ENCODE peak calls at places on chromosomes 11 and 22, in ten cellular contexts. H is body of pancreas; B is psoas muscle; T is activated naive CD8-positive, alpha-beta T cell treated with anti-CD3 and anti-CD28 coated beads, Interleukin-2, amount 10 ng/mL, durations not matched to agents 7 days and 5 days; S is naive thymus-derived CD8-positive, alpha-beta T cell; O is stimulated activated naive CD8-positive, alpha-beta T cell treated with anti-CD3 and anti-CD28 coated beads, Interleukin-15, amount 100 ng/mL, for 72 hours; Z is activated CD8-positive, alpha-beta T cell treated with anti-CD3 and anti-CD28 coated beads, Interleukin-2, amount 10 ng/mL, durations not matched to agents 7 days and 5 days; M is Right ventricle myocardium superior; Q is pancreas; Y is Right ventricle myocardium inferior. N is an unnamed sample.

GRCh38 chr22:45906946-45907345 is 70.0 kb downstream of the WNT7B start:
- ATAC-seq in H (no peak), B (no peak), T (no peak), S (no peak), O (no peak), Z (no peak), M (no peak), Q (no peak), Y (no peak), N (no peak)

GRCh38 chr22:44990810-44991209 is 19.0 kb downstream of the PHF21B start:
- ATAC-seq in H (no peak), B (no peak), T (no peak), S (no peak), O (no peak), Z (no peak), M (no peak), Q (no peak), Y (no peak), N (no peak)

GRCh38 chr22:37763652-37764051 is 44.1 kb upstream of the GCAT start:
- ATAC-seq in H (no peak), B (no peak), T (no peak), S (no peak), O (no peak), Z (no peak), M (no peak), Q (no peak), Y (no peak), N (no peak)

GRCh38 chr11:57936050-57936418 is 87.6 kb upstream of the OR9Q1 start:
- ATAC-seq in H (no peak), B (no peak), T (no peak), S (no peak), O (no peak), Z (no peak), M (no peak), Q (no peak), Y (no peak), N (no peak)

GRCh38 chr11:2700415-2701211 is 819 bp upstream of the KCNQ1OT1 start:
- ATAC-seq in H (peak), B (peak), T (no peak), S (no peak), O (peak), Z (peak), M (peak), Q (peak), Y (peak), N (peak)

GRCh38 chr11:44034639-44035038 is 13.1 kb upstream of the ACCSL start:
- ATAC-seq in H (no peak), B (no peak), T (no peak), S (no peak), O (no peak), Z (no peak), M (no peak), Q (no peak), Y (no peak), N (no peak)

GRCh38 chr11:116890193-116890592 is 52.8 kb upstream of the APOA1 start:
- ATAC-seq in H (no peak), B (no peak), T (peak), S (peak), O (peak), Z (peak), M (no peak), Q (no peak), Y (no peak), N (no peak)

GRCh38 chr11:14414470-14415461 is 55.8 kb upstream of the RRAS2 start:
- ATAC-seq in H (no peak), B (no peak), T (peak), S (peak), O (peak), Z (peak), M (no peak), Q (no peak), Y (no peak), N (no peak)

GRCh38 chr22:37639070-37639760 is at the start of gene SH3BP1:
- ATAC-seq in H (peak), B (no peak), T (peak), S (peak), O (peak), Z (peak), M (peak), Q (peak), Y (peak), N (peak)

GRCh38 chr11:34997872-34998548 is 81.6 kb downstream of the PDHX start:
- ATAC-seq in H (peak), B (peak), T (peak), S (peak), O (no peak), Z (peak), M (no peak), Q (peak), Y (no peak), N (peak)

GRCh38 chr22:46866591-46866990 is 104.1 kb downstream of the TBC1D22A start:
- ATAC-seq in H (no peak), B (no peak), T (no peak), S (no peak), O (no peak), Z (no peak), M (no peak), Q (no peak), Y (no peak), N (peak)

GRCh38 chr22:19329454-19329853 is 37.9 kb upstream of the CLTCL1 start:
- ATAC-seq in H (no peak), B (peak), T (no peak), S (no peak), O (no peak), Z (no peak), M (no peak), Q (no peak), Y (peak), N (no peak)

GRCh38 chr11:58609723-58610122 is 12.7 kb upstream of the CNTF start:
- ATAC-seq in H (no peak), B (no peak), T (no peak), S (no peak), O (no peak), Z (no peak), M (no peak), Q (no peak), Y (no peak), N (no peak)

GRCh38 chr22:27997538-27997937 is 78.5 kb upstream of the PITPNB start:
- ATAC-seq in H (no peak), B (no peak), T (no peak), S (no peak), O (no peak), Z (no peak), M (no peak), Q (no peak), Y (no peak), N (no peak)

GRCh38 chr11:94809251-94809650 is 41.1 kb downstream of the AMOTL1 start:
- ATAC-seq in H (no peak), B (peak), T (no peak), S (no peak), O (no peak), Z (no peak), M (no peak), Q (no peak), Y (no peak), N (no peak)

GRCh38 chr11:14905104-14906033 is 13.3 kb upstream of the CYP2R1 start:
- ATAC-seq in H (peak), B (peak), T (peak), S (peak), O (peak), Z (peak), M (peak), Q (peak), Y (peak), N (peak)

GRCh38 chr11:10387209-10388083 is 67.6 kb upstream of the AMPD3 start:
- ATAC-seq in H (peak), B (peak), T (no peak), S (no peak), O (no peak), Z (no peak), M (peak), Q (no peak), Y (peak), N (peak)

GRCh38 chr11:130814440-130815073 is 101.7 kb downstream of the SNX19 start:
- ATAC-seq in H (no peak), B (no peak), T (no peak), S (no peak), O (no peak), Z (no peak), M (peak), Q (no peak), Y (no peak), N (no peak)

GRCh38 chr11:13883042-13883441 is 79.5 kb upstream of the SPON1 start:
- ATAC-seq in H (no peak), B (no peak), T (no peak), S (peak), O (peak), Z (no peak), M (no peak), Q (no peak), Y (no peak), N (peak)

GRCh38 chr22:28454431-28455064 is 225.1 kb downstream of the TTC28 start:
- ATAC-seq in H (no peak), B (no peak), T (no peak), S (no peak), O (no peak), Z (no peak), M (no peak), Q (no peak), Y (no peak), N (no peak)